ENCODE peak calls at places on chromosomes 16 and 17, in five cellular contexts. One of them, this sample, is unnamed.

GRCh38 chr16:52597772-52598483 is 51.0 kb upstream of the TOX3 start:
- DNase-seq in B cell: no peak
- DNase-seq in MM.1S: no peak
- DNase-seq in cardiac fibroblast: no peak
- DNase-seq in cardiac muscle cell: no peak
- DNase-seq in this sample: no peak

GRCh38 chr16:69672998-69673713 is 53.2 kb downstream of the NQO1 start:
- DNase-seq in B cell: no peak
- DNase-seq in MM.1S: no peak
- DNase-seq in cardiac fibroblast: no peak
- DNase-seq in cardiac muscle cell: no peak
- DNase-seq in this sample: no peak

GRCh38 chr17:49342575-49342936 is 19.5 kb downstream of the ZNF652 start:
- DNase-seq in B cell: peak
- DNase-seq in MM.1S: no peak
- DNase-seq in cardiac fibroblast: peak
- DNase-seq in cardiac muscle cell: no peak
- DNase-seq in this sample: no peak

GRCh38 chr17:78196712-78197111 is 9.6 kb downstream of the AFMID start:
- DNase-seq in B cell: no peak
- DNase-seq in MM.1S: no peak
- DNase-seq in cardiac fibroblast: no peak
- DNase-seq in cardiac muscle cell: no peak
- DNase-seq in this sample: no peak

GRCh38 chr17:80316927-80317705 is 56.5 kb downstream of the RNF213 start:
- DNase-seq in B cell: no peak
- DNase-seq in MM.1S: no peak
- DNase-seq in cardiac fibroblast: peak
- DNase-seq in cardiac muscle cell: no peak
- DNase-seq in this sample: no peak

GRCh38 chr17:1907818-1908698 is 78.3 kb downstream of the RPA1 start:
- DNase-seq in B cell: peak
- DNase-seq in MM.1S: no peak
- DNase-seq in cardiac fibroblast: peak
- DNase-seq in cardiac muscle cell: peak
- DNase-seq in this sample: peak

GRCh38 chr17:46892192-46892703 is 30.7 kb upstream of the GOSR2 start:
- DNase-seq in B cell: no peak
- DNase-seq in MM.1S: no peak
- DNase-seq in cardiac fibroblast: no peak
- DNase-seq in cardiac muscle cell: no peak
- DNase-seq in this sample: no peak

GRCh38 chr17:39799395-39799794 is 61.7 kb downstream of the GRB7 start:
- DNase-seq in B cell: no peak
- DNase-seq in MM.1S: no peak
- DNase-seq in cardiac fibroblast: no peak
- DNase-seq in cardiac muscle cell: no peak
- DNase-seq in this sample: no peak

DNA sequence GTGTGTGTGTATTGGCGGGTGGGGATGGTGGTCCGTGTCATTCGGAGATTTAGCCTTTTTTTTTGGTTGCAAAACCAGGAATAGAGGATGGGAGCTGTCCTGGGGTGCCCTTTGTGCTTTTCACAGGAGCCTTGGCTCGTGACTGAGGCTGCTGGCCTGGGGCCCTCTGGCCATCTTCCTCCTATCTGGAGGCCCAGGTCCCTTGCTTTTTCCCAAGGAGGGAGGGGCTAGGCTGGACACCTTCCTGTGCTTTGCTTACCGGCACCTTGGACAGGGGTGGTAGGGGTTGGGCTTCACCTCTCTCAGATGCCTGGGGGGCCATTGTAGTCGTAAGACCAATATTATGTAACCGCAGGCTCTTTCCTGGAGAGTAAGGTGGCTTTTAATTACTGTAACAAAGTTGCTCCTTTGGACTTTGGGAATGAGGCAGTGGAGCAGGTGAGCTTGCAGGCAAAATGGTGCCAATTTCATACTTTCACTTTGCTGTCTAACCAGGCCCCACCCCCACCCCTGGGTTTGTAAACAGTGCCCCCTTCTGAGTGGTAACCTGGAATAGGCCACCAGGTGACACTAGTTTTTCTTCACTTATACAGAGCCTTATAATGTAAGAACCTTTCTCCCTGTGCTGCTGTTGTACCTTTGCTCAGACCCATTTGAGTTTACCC is 1.2 kb downstream of the DYNLL2 start:
- DNase-seq in B cell: peak
- DNase-seq in MM.1S: peak
- DNase-seq in cardiac fibroblast: peak
- DNase-seq in cardiac muscle cell: peak
- DNase-seq in this sample: no peak
- TF ChIP-seq CTCF in B cell: peak
- TF ChIP-seq CTCF in MM.1S: peak
- TF ChIP-seq CTCF in cardiac fibroblast: no peak
- TF ChIP-seq CTCF in cardiac muscle cell: peak
- TF ChIP-seq CTCF in this sample: no peak

GRCh38 chr17:35170968-35171771 is 23.0 kb downstream of the SLC35G3 start:
- DNase-seq in B cell: peak
- DNase-seq in MM.1S: peak
- DNase-seq in cardiac fibroblast: peak
- DNase-seq in cardiac muscle cell: no peak
- DNase-seq in this sample: no peak
- TF ChIP-seq CTCF in B cell: peak
- TF ChIP-seq CTCF in MM.1S: peak
- TF ChIP-seq CTCF in cardiac fibroblast: peak
- TF ChIP-seq CTCF in cardiac muscle cell: no peak
- TF ChIP-seq CTCF in this sample: no peak

GRCh38 chr17:82683534-82683933 is 15.0 kb downstream of the RAB40B start:
- DNase-seq in B cell: no peak
- DNase-seq in MM.1S: no peak
- DNase-seq in cardiac fibroblast: no peak
- DNase-seq in cardiac muscle cell: no peak
- DNase-seq in this sample: no peak

GRCh38 chr17:82677353-82677925 is 21.1 kb downstream of the RAB40B start:
- DNase-seq in B cell: no peak
- DNase-seq in MM.1S: no peak
- DNase-seq in cardiac fibroblast: no peak
- DNase-seq in cardiac muscle cell: no peak
- DNase-seq in this sample: no peak

GRCh38 chr17:82678265-82678891 is 20.1 kb downstream of the RAB40B start:
- DNase-seq in B cell: no peak
- DNase-seq in MM.1S: no peak
- DNase-seq in cardiac fibroblast: no peak
- DNase-seq in cardiac muscle cell: no peak
- DNase-seq in this sample: no peak

GRCh38 chr17:82681547-82681946 is 17.0 kb downstream of the RAB40B start:
- DNase-seq in B cell: no peak
- DNase-seq in MM.1S: no peak
- DNase-seq in cardiac fibroblast: no peak
- DNase-seq in cardiac muscle cell: no peak
- DNase-seq in this sample: no peak

DNA sequence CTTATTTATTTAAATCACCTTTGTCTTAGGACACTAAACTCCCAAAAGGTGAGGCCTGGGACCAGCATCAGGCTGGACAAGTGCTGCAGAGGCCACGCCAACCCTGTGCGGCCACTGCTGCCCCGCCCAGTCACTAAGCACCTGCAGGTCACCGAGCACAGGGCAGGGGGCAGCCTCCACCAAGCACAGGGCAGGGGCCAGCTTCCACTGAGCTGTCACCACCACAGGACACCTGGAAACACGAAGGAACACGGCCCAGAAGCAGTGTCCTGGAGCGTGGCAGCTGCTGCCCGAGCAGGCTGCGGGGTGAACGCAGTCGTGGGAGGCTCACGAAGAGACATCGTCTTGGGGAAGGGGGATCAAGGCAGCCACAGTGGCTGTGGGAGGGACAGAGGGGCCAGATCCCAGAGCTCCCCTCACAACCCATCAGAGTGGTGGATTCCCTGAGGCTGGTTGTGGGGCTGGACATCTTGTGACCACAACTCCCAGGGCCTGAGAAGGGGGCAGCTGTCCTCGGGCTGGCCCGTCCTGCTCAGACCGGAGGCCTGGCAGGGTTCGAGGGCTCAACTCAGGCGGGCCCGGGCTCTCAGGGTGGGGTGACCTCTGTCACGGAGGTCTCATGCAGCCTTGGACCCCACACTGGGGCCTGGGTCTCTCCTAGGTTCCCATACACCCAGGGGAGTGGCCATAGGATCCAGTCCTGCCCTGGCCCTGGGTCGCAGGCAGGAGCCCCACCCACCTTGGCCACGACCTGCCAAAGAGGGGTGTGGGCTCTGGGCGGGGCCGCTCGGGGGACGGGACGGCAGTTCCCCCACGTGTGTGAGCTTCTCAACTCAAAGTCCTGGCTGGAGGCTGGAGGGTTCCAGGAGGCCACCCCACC is 18.7 kb downstream of the RAB40B start:
- DNase-seq in B cell: no peak
- DNase-seq in MM.1S: no peak
- DNase-seq in cardiac fibroblast: no peak
- DNase-seq in cardiac muscle cell: no peak
- DNase-seq in this sample: no peak
- TF ChIP-seq CTCF in B cell: no peak
- TF ChIP-seq CTCF in MM.1S: no peak
- TF ChIP-seq CTCF in cardiac fibroblast: no peak
- TF ChIP-seq CTCF in cardiac muscle cell: no peak
- TF ChIP-seq CTCF in this sample: no peak

GRCh38 chr16:84889066-84889465 is 69.3 kb downstream of the CRISPLD2 start:
- DNase-seq in B cell: no peak
- DNase-seq in MM.1S: no peak
- DNase-seq in cardiac fibroblast: no peak
- DNase-seq in cardiac muscle cell: no peak
- DNase-seq in this sample: no peak
- TF ChIP-seq CTCF in B cell: no peak
- TF ChIP-seq CTCF in MM.1S: no peak
- TF ChIP-seq CTCF in cardiac fibroblast: no peak
- TF ChIP-seq CTCF in cardiac muscle cell: no peak
- TF ChIP-seq CTCF in this sample: no peak

DNA sequence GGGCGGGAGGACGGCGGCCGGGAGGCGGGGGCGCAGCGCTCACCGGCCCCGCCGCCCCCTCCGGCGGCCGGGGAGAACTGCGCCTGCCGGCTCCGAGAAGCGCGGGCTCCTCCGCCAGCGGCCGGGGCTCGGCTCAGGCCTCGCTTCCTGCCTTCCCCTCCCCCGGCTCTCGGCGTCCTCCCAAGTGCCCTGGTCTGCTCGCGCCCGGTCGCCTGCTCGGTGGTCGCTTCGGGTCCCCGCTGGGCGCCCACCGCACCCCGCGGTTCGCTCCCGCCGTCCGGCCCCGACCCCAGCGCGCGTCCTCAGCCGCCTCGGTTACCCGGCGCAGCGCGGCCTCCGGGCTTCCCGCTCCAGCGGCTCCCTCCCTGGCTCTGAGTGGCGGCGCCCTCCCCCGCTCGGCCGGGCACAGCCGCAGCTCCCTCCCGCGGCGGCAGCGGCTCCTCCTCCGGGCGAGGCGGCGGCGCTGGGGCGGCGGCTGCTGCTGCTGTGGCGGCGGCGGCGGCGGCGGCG is 294 bp downstream of the UBTF start:
- DNase-seq in B cell: peak
- DNase-seq in MM.1S: peak
- DNase-seq in cardiac fibroblast: peak
- DNase-seq in cardiac muscle cell: no peak
- DNase-seq in this sample: peak
- TF ChIP-seq CTCF in B cell: no peak
- TF ChIP-seq CTCF in MM.1S: peak
- TF ChIP-seq CTCF in cardiac fibroblast: peak
- TF ChIP-seq CTCF in cardiac muscle cell: peak
- TF ChIP-seq CTCF in this sample: peak

DNA sequence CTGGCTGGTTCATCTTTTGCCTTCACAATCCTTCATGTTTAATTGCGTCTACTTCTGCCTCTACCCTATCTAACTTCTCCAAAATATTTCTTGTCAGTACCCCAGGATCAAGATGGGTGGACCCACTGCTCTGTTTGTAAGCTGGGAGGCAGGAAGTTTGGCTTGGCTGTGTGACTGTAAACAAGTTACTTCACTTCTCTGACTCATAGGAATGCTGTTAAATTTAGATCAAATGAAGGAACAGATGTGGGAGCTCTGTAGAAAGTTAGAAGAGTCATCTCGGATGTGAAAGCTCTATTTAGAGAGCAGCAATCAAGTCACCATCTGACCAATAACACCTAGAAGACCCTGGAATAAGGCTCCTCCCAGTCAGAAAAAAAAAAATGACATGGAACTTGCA is 55.2 kb upstream of the MRTFB start:
- DNase-seq in B cell: no peak
- DNase-seq in MM.1S: no peak
- DNase-seq in cardiac fibroblast: peak
- DNase-seq in cardiac muscle cell: no peak
- DNase-seq in this sample: no peak
- TF ChIP-seq CTCF in B cell: no peak
- TF ChIP-seq CTCF in MM.1S: no peak
- TF ChIP-seq CTCF in cardiac fibroblast: no peak
- TF ChIP-seq CTCF in cardiac muscle cell: no peak
- TF ChIP-seq CTCF in this sample: no peak

GRCh38 chr16:46695937-46696336 is 6.5 kb downstream of the ORC6 start:
- DNase-seq in B cell: no peak
- DNase-seq in MM.1S: no peak
- DNase-seq in cardiac fibroblast: no peak
- DNase-seq in cardiac muscle cell: no peak
- DNase-seq in this sample: no peak
- TF ChIP-seq CTCF in B cell: no peak
- TF ChIP-seq CTCF in MM.1S: no peak
- TF ChIP-seq CTCF in cardiac fibroblast: no peak
- TF ChIP-seq CTCF in cardiac muscle cell: no peak
- TF ChIP-seq CTCF in this sample: no peak

DNA sequence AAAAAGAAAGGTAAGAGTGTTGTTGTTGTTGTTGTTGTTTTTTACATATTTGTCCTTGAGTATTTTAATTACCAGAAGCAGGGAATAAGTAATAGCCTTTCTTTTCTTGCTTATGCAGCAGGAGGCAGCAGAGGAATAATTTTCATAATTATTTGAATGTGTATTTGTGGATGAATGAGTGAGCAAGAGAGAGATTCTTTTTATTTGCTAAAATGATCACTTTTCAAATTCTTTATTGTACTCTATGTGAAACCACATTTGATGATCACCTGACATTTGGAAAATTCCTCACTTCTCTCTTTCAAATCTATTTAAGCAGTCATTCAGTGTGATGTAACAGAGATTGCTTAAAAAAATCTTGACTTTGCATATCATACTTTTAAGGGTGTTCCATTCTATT is 223.6 kb downstream of the BCAS3 start:
- DNase-seq in B cell: no peak
- DNase-seq in MM.1S: no peak
- DNase-seq in cardiac fibroblast: peak
- DNase-seq in cardiac muscle cell: no peak
- DNase-seq in this sample: no peak
- TF ChIP-seq CTCF in B cell: no peak
- TF ChIP-seq CTCF in MM.1S: no peak
- TF ChIP-seq CTCF in cardiac fibroblast: peak
- TF ChIP-seq CTCF in cardiac muscle cell: no peak
- TF ChIP-seq CTCF in this sample: no peak